ENCODE peak calls at places on chromosome 15, in four cellular contexts. U, A, C and K are unnamed samples.

GRCh38 chr15:28113426-28114113 is 14.5 kb upstream of the OCA2 start:
- DNase-seq in C (no peak), U (no peak), A (no peak), K (no peak)

GRCh38 chr15:34709866-34710265 is 44.9 kb downstream of the GJD2 start:
- DNase-seq in C (no peak), A (no peak), U (no peak), K (no peak)

GRCh38 chr15:52924641-52925040 is 134.5 kb upstream of the ONECUT1 start:
- DNase-seq in U (no peak), A (no peak), C (no peak), K (no peak)

GRCh38 chr15:100738614-100739013 is 136.2 kb downstream of the ASB7 start:
- DNase-seq in C (no peak), U (no peak), A (no peak), K (no peak)

GRCh38 chr15:82549199-82549665 is 9.0 kb upstream of the RPS17 start:
- DNase-seq in A (no peak), U (no peak), C (no peak), K (no peak)

GRCh38 chr15:71115567-71116351 is 488 bp downstream of the THSD4 start:
- DNase-seq in A (peak; percentile 80), U (no peak), C (peak; percentile 50), K (no peak)

GRCh38 chr15:31528846-31529245 is 202.2 kb downstream of the KLF13 start:
- DNase-seq in A (no peak), U (no peak), C (no peak), K (no peak)

GRCh38 chr15:24865300-24865699 is 89.5 kb upstream of the SNRPN start:
- DNase-seq in A (no peak), C (no peak), U (no peak), K (no peak)

GRCh38 chr15:97893988-97894387 is 66.5 kb upstream of the ARRDC4 start:
- DNase-seq in U (no peak), C (no peak), A (no peak), K (no peak)

GRCh38 chr15:91552555-91552954 is 301.0 kb upstream of the SLCO3A1 start:
- DNase-seq in C (no peak), U (no peak), A (no peak), K (no peak)

GRCh38 chr15:98530570-98530969 is 117.8 kb upstream of the IGF1R start:
- DNase-seq in U (no peak), A (no peak), C (no peak), K (no peak)

GRCh38 chr15:35958021-35958420 is 412.1 kb upstream of the DPH6 start:
- DNase-seq in U (no peak), A (no peak), C (no peak), K (no peak)

GRCh38 chr15:85333132-85333831 is 47.1 kb upstream of the AKAP13 start:
- DNase-seq in U (no peak), A (no peak), C (no peak), K (no peak)

GRCh38 chr15:99906793-99907192 is 173.6 kb upstream of the LYSMD4 start:
- DNase-seq in A (no peak), U (no peak), C (no peak), K (no peak)

GRCh38 chr15:76932090-76932966 is 779 bp downstream of the RCN2 start:
- DNase-seq in C (peak; percentile 10), A (no peak), U (no peak), K (no peak)

GRCh38 chr15:76928231-76928630 is 3.3 kb upstream of the RCN2 start:
- DNase-seq in A (no peak), C (no peak), U (no peak), K (no peak)

GRCh38 chr15:76929011-76929760 is 2.4 kb upstream of the RCN2 start:
- DNase-seq in C (no peak), A (no peak), U (no peak), K (no peak)

GRCh38 chr15:76931397-76932089 is at the start of gene RCN2:
- DNase-seq in A (peak; percentile 98), C (peak; percentile 98), U (peak; percentile 70), K (peak; percentile 92)

GRCh38 chr15:76930831-76931396 is 635 bp upstream of the RCN2 start:
- DNase-seq in C (no peak), A (no peak), U (no peak), K (no peak)
- H3K27ac ChIP-seq in C (peak overlapping the region; percentile 79), A (peak overlapping the region; percentile 30), U (peak overlapping the region; percentile 92), K (no peak overlapping the region)

DNA sequence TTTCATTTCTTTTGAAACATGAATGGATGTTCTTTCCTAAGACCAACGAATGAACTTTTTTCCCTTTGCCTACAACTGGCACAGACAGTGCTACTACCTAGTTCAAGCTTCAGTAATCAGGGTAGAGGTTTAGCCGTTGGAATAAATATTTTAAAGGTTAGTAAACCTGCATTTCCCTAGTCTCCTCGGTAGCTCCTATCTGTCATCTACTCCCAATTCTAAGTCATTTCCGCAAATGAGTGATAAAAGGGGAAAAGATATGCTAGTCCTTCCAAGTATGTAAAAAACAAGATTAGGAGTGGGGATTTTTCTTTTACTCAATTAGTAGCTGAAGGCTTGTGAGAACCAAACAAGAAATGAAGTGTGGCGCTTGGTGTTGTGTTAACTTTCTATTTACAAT is 15.2 kb downstream of the SLTM start:
- DNase-seq in A (no peak), C (no peak), U (no peak), K (no peak)
- H3K27ac ChIP-seq in A (no peak overlapping the region), C (peak overlapping the region; percentile 22), U (no peak overlapping the region), K (no peak overlapping the region)

GRCh38 chr15:96183020-96183926 is 147.2 kb upstream of the NR2F2 start:
- DNase-seq in U (no peak), A (no peak), C (no peak), K (no peak)

GRCh38 chr15:96181873-96182301 is 148.6 kb upstream of the NR2F2 start:
- DNase-seq in A (no peak), C (no peak), U (no peak), K (no peak)

GRCh38 chr15:96180062-96180745 is 150.3 kb upstream of the NR2F2 start:
- DNase-seq in C (no peak), U (no peak), A (no peak), K (no peak)

GRCh38 chr15:96183927-96184266 is 146.6 kb upstream of the NR2F2 start:
- DNase-seq in C (no peak), A (no peak), U (no peak), K (no peak)

DNA sequence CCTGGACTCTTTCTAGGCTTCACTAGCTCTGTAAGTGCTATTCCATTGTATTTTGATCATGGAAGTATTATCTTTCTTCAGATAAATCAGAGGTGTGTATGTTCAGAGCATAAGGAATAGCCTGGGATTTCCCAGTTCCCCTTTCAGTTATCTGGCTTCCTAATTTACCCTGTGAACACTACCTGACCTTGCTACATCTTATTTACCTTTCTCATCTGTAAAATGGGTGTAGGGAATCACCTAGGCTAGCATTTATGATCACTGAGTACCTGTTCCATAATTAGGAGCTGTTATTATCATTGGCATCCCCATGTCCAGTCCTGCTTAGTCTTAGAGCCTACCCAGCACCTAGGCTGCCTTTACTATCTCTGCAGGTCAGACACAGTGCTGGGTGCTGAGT is 149.3 kb upstream of the NR2F2 start:
- DNase-seq in A (no peak), U (no peak), C (no peak), K (no peak)
- H3K27ac ChIP-seq in A (no peak overlapping the region), U (no peak overlapping the region), C (no peak overlapping the region), K (no peak overlapping the region)

DNA sequence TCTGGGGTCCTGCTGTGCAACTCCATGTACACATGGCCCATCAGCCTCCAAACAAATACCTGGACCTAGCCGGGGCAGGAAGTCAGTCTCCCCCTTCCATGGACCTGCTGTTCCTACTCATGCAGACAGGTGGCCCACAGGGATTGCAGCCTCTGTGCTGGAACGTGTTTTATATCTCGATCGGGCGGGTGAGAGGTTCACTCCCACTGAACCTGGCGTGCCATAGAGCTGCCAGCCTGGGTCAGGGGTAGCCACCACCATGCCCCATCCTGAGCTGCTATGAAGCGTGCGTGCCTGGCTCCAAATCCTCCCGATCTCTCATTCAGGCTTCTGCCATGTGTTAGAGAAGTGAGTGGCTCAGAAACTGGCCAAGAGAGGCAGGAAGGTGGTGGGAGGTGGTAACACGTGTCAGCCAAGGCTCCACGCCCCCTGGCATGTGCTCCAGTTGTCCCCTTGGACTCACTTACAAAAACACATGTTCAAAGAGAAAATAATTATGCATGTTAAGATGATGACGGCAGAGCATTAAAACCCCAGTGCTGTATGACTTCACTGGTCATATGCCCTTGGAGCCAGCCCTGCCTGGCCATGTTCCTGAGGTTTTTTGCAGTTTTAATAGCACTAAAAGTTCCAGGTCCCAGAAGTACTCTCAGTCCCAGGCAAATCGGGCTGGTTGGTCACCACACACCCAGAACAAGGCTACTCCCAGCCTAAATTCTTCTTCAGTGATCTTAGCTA is 30.6 kb downstream of the CTSH start:
- DNase-seq in U (no peak), A (no peak), C (no peak), K (no peak)
- H3K27ac ChIP-seq in U (peak overlapping the region; percentile 59), A (peak overlapping the region; percentile 75), C (no peak overlapping the region), K (no peak overlapping the region)